ENCODE peak calls at places on chromosomes 7 and 10, in seven cellular contexts. J is K562, C is GM23248, F is hepatocyte, B is neuronal stem cell, G is PC-3, R is mesenchymal stem cell. D is an unnamed sample.

GRCh38 chr7:93092757-93093370 is 24.9 kb downstream of the SAMD9 start:
- DNase-seq in J (no peak), C (peak; percentile 60), F (no peak), B (no peak), G (peak; percentile 46), R (peak; percentile 62), D (peak; percentile 30)

GRCh38 chr10:86264481-86265231 is 101.9 kb downstream of the GRID1 start:
- DNase-seq in J (no peak), C (no peak), F (no peak), B (no peak), G (no peak), R (no peak), D (no peak)

GRCh38 chr10:122492006-122492405 is 30.7 kb downstream of the HTRA1 start:
- DNase-seq in J (no peak), C (peak; percentile 65), F (no peak), B (no peak), G (no peak), R (no peak), D (no peak)

GRCh38 chr10:48231178-48231577 is 43.3 kb downstream of the FRMPD2 start:
- DNase-seq in J (no peak), C (no peak), F (no peak), B (no peak), G (no peak), R (no peak), D (no peak)

GRCh38 chr10:7409045-7409731 is 1.6 kb downstream of the SFMBT2 start:
- DNase-seq in J (peak; percentile 56), C (peak; percentile 19), F (peak; percentile 31), B (no peak), G (peak; percentile 8), R (peak; percentile 47), D (peak; percentile 45)

GRCh38 chr10:5461914-5462840 is 37.2 kb downstream of the CALML5 start:
- DNase-seq in J (peak; percentile 75), C (peak; percentile 37), F (no peak), B (no peak), G (no peak), R (no peak), D (no peak)

GRCh38 chr10:117694251-117694650 is 151.7 kb downstream of the EMX2 start:
- DNase-seq in J (no peak), C (peak; percentile 53), F (peak; percentile 28), B (no peak), G (no peak), R (peak; percentile 2), D (no peak)

GRCh38 chr7:135950972-135951371 is 26.2 kb downstream of the MTPN start:
- DNase-seq in J (no peak), C (no peak), F (no peak), B (no peak), G (no peak), R (no peak), D (no peak)

GRCh38 chr7:120583835-120584586 is 273.9 kb downstream of the TSPAN12 start:
- DNase-seq in J (no peak), C (peak; percentile 91), F (no peak), B (no peak), G (peak; percentile 3), R (peak; percentile 84), D (no peak)

GRCh38 chr7:105268056-105268455 is 120.7 kb downstream of the SRPK2 start:
- DNase-seq in J (no peak), C (peak; percentile 89), F (peak; percentile 21), B (no peak), G (peak; percentile 84), R (peak; percentile 77), D (no peak)

GRCh38 chr10:79322616-79323566 is 24.4 kb upstream of the PPIF start:
- DNase-seq in J (no peak), C (peak; percentile 90), F (no peak), B (no peak), G (peak; percentile 100), R (peak; percentile 87), D (no peak)

GRCh38 chr10:24215603-24216002 is 6.7 kb downstream of the KIAA1217 start:
- DNase-seq in J (no peak), C (no peak), F (no peak), B (no peak), G (no peak), R (no peak), D (no peak)

GRCh38 chr10:132575320-132576201 is 38.0 kb downstream of the INPP5A start:
- DNase-seq in J (no peak), C (no peak), F (peak; percentile 60), B (no peak), G (peak; percentile 96), R (peak; percentile 78), D (no peak)

GRCh38 chr7:150756858-150757257 is 19.6 kb downstream of the GIMAP5 start:
- DNase-seq in J (peak; percentile 31), C (peak; percentile 20), F (no peak), B (no peak), G (peak; percentile 25), R (no peak), D (no peak)

GRCh38 chr10:47031953-47032465 is 120.8 kb downstream of the PTPN20 start:
- DNase-seq in J (no peak), C (peak; percentile 90), F (no peak), B (no peak), G (no peak), R (no peak), D (no peak)

GRCh38 chr7:157669768-157670345 is 333.1 kb downstream of the DNAJB6 start:
- DNase-seq in J (no peak), C (no peak), F (no peak), B (no peak), G (no peak), R (no peak), D (peak; percentile 57)
- H3K9me3 ChIP-seq in J (no peaks in the 10 kb centered on the region), C (no peaks in the 10 kb centered on the region), F (no peaks in the 10 kb centered on the region), B (no peaks in the 10 kb centered on the region), G (no peaks in the 10 kb centered on the region), R (no peaks in the 10 kb centered on the region), D (no peaks in the 10 kb centered on the region)

GRCh38 chr7:101628522-101628921 is 574 bp downstream of the MYL10 start:
- DNase-seq in J (no peak), C (no peak), F (no peak), B (no peak), G (no peak), R (no peak), D (no peak)

GRCh38 chr7:101632641-101633040 is 3.5 kb upstream of the MYL10 start:
- DNase-seq in J (no peak), C (peak; percentile 40), F (no peak), B (no peak), G (no peak), R (no peak), D (no peak)

GRCh38 chr7:101631224-101631714 is 2.2 kb upstream of the MYL10 start:
- DNase-seq in J (no peak), C (no peak), F (peak; percentile 15), B (no peak), G (peak; percentile 74), R (no peak), D (no peak)

GRCh38 chr7:101629171-101629570 is at the start of gene MYL10:
- DNase-seq in J (no peak), C (no peak), F (no peak), B (no peak), G (no peak), R (no peak), D (no peak)

DNA sequence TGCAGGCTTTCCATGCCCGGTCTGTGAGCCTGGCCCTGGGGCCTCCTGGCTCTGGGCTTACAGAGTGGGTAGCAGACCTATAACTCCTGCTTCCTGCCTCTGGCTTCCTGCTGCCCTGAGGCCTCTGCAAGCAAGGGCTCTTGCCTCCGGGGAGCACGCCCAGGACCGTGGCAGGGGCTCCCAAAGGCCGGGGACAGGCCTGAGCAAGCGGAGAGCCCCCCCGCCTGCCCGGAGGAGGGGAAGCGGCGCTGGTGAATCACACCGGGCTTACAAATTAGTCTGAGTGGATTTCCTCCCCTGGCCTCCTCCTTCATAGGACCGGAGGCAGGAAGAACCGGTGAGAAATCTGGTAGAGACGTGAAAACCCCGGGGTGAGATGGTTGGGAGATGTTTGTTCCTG is 1.5 kb upstream of the MYL10 start:
- DNase-seq in J (no peak), C (peak; percentile 69), F (peak; percentile 14), B (no peak), G (peak; percentile 78), R (peak; percentile 24), D (no peak)
- H2AFZ ChIP-seq in J (no peak overlapping the region), C (no peak overlapping the region), F (no peak overlapping the region), B (peak overlapping the region; percentile 17), G (peak overlapping the region; percentile 51), R (no peak overlapping the region), D (no peak overlapping the region)

GRCh38 chr7:15400440-15400839 is 161.4 kb downstream of the AGMO start:
- DNase-seq in J (no peak), C (no peak), F (no peak), B (no peak), G (no peak), R (no peak), D (no peak)
- H3K9me3 ChIP-seq in J (peaks cover 3% of the 10 kb centered on the region), C (no peaks in the 10 kb centered on the region), F (no peaks in the 10 kb centered on the region), B (no peaks in the 10 kb centered on the region), G (no peaks in the 10 kb centered on the region), R (no peaks in the 10 kb centered on the region), D (no peaks in the 10 kb centered on the region)

DNA sequence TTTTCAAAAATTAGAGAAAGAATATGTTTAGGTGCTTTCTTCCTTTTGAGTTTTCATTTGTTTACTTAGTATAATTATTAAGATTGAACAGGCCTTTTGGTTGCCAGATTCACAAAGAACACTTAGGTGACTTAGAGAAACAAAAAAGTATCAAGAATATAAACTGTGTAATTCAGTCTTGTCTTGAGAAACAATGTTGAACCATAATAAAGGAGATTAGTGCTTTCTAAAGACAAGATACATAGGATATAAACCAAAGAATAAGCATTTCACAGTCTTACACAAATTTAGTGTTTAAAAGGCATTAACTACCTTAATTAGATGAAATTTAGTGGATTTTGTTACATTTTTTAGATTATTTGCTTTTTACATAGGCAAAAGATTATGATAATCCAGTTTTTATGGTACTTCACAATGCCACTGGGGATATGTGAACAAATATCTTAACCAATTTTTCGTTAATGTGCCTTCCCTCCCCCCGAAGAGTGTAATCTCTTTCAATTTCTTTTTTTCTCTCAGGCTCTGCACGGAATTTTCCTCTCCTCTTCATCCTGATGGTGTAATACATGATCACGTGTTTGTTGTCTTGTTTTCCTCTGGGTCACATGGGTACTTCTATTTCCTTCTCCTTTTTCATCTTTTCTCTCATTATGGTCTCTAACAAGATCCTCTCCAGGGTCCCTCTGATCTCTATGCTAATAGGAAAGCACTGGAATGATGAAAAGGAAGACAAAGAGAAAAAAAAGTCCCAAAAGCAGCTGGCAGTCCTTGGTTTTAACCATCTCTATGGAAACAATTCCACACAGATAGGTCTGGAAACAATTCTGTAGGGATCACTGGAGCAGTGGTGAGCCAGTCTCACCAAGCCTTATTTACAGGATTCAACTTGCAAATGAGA is 3.7 kb upstream of the HNRNPH3 start:
- DNase-seq in J (no peak), C (peak; percentile 90), F (peak; percentile 63), B (no peak), G (no peak), R (peak; percentile 90), D (peak; percentile 64)
- H2AFZ ChIP-seq in J (peak overlapping the region; percentile 72), C (peak overlapping the region; percentile 74), F (peak overlapping the region; percentile 57), B (peak overlapping the region; percentile 83), G (peak overlapping the region; percentile 57), R (no peak overlapping the region), D (peak overlapping the region; percentile 96)

GRCh38 chr7:56474271-56474670 is 358.1 kb upstream of the NUPR2 start:
- DNase-seq in J (no peak), C (no peak), F (no peak), B (no peak), G (no peak), R (no peak), D (no peak)
- H3K9me3 ChIP-seq in J (no peaks in the 10 kb centered on the region), C (no peaks in the 10 kb centered on the region), F (peaks cover 7% of the 10 kb centered on the region), B (peaks cover 33% of the 10 kb centered on the region), G (peaks cover 13% of the 10 kb centered on the region), R (peaks cover 80% of the 10 kb centered on the region), D (peaks cover 3% of the 10 kb centered on the region)